ENCODE peak calls at places on chromosomes 2 and 18, in seven cellular contexts. K, L, U, O, I, C and M are unnamed samples. For H3K4me1, the result is how much of the 10 kb centered on the place peaks cover.

GRCh38 chr2:152890746-152891145 is 172.3 kb downstream of the ARL6IP6 start:
- DNase-seq in K (no peak), L (no peak), I (no peak), O (no peak), C (no peak), U (no peak), M (no peak)

GRCh38 chr2:133326651-133327397 is 241.4 kb downstream of the NCKAP5 start:
- DNase-seq in C (no peak), U (no peak), O (no peak), I (no peak), L (no peak), K (no peak), M (no peak)

GRCh38 chr2:97968228-97968627 is 27.5 kb downstream of the TMEM131 start:
- DNase-seq in K (no peak), L (no peak), I (no peak), C (no peak), O (no peak), U (no peak), M (no peak)

GRCh38 chr2:112257575-112257974 is 2.7 kb upstream of the ZC3H8 start:
- DNase-seq in C (no peak), K (no peak), L (no peak), U (no peak), I (peak), O (no peak), M (no peak)

GRCh38 chr18:9348766-9349165 is 14.2 kb downstream of the TWSG1 start:
- DNase-seq in K (no peak), L (no peak), U (no peak), O (no peak), I (peak), C (no peak), M (no peak)

GRCh38 chr18:42977982-42978595 is 137.4 kb downstream of the RIT2 start:
- DNase-seq in O (no peak), I (no peak), L (no peak), K (no peak), U (no peak), C (no peak), M (no peak)

GRCh38 chr18:61637319-61637718 is 255.5 kb downstream of the RNF152 start:
- DNase-seq in I (no peak), C (no peak), U (no peak), K (no peak), O (peak), L (no peak), M (no peak)

GRCh38 chr2:164388511-164388910 is 232.8 kb downstream of the GRB14 start:
- DNase-seq in K (no peak), L (no peak), O (peak), I (peak), U (no peak), C (no peak), M (no peak)

GRCh38 chr2:165198181-165198580 is 5.7 kb downstream of the SCN3A start:
- DNase-seq in K (no peak), I (no peak), O (no peak), C (no peak), L (no peak), U (no peak), M (no peak)

GRCh38 chr2:61889212-61889956 is 928 bp upstream of the CCT4 start:
- DNase-seq in O (no peak), U (no peak), C (no peak), I (no peak), L (peak), K (no peak), M (no peak)

GRCh38 chr2:116094196-116094595 is 1651.8 kb downstream of the DPP10 start:
- DNase-seq in I (no peak), K (no peak), C (no peak), U (no peak), O (peak), L (no peak), M (no peak)

GRCh38 chr2:176502619-176503018 is 233.4 kb downstream of the MTX2 start:
- DNase-seq in I (no peak), U (no peak), L (no peak), C (no peak), O (no peak), K (no peak), M (no peak)

GRCh38 chr2:31606511-31606910 is 25.8 kb upstream of the SRD5A2 start:
- DNase-seq in I (peak), U (no peak), C (no peak), L (no peak), K (no peak), O (no peak), M (no peak)

GRCh38 chr2:28193552-28194383 is 198.9 kb upstream of the FOSL2 start:
- DNase-seq in L (no peak), U (no peak), C (no peak), K (no peak), O (no peak), I (no peak), M (no peak)

GRCh38 chr2:197893403-197894177 is 89.2 kb downstream of the PLCL1 start:
- DNase-seq in U (no peak), K (no peak), L (no peak), C (peak), I (no peak), O (no peak), M (no peak)

GRCh38 chr18:31146809-31147208 is 15.8 kb downstream of the DSC1 start:
- DNase-seq in I (no peak), U (no peak), K (no peak), L (no peak), C (no peak), O (no peak), M (no peak)

GRCh38 chr2:46252891-46253659 is 44.1 kb upstream of the EPAS1 start:
- DNase-seq in O (peak), C (peak), K (no peak), L (no peak), I (peak), U (no peak), M (no peak)

GRCh38 chr2:138059487-138059886 is 95.2 kb downstream of the HNMT start:
- DNase-seq in I (peak), U (no peak), L (no peak), O (no peak), K (no peak), C (no peak), M (no peak)

GRCh38 chr2:96225016-96225533 is 16.4 kb upstream of the STARD7 start:
- DNase-seq in L (no peak), O (no peak), C (no peak), I (no peak), K (no peak), U (no peak), M (no peak)

GRCh38 chr18:31555971-31556747 is 35.5 kb upstream of the TTR start:
- DNase-seq in K (no peak), U (peak), L (no peak), O (peak), I (peak), C (no peak), M (no peak)

GRCh38 chr2:133531382-133531781 is 36.9 kb downstream of the NCKAP5 start:
- DNase-seq in I (no peak), L (no peak), U (no peak), K (no peak), C (no peak), O (no peak), M (no peak)

GRCh38 chr18:12369211-12369610 is 7.8 kb downstream of the AFG3L2 start:
- DNase-seq in I (no peak), U (no peak), C (no peak), K (no peak), L (no peak), O (no peak), M (no peak)

GRCh38 chr18:79954791-79955190 is 3.3 kb upstream of the SLC66A2 start:
- DNase-seq in K (no peak), L (no peak), U (no peak), I (no peak), O (peak), C (no peak), M (no peak)

GRCh38 chr2:12321886-12322285 is 394.9 kb upstream of the TRIB2 start:
- DNase-seq in U (no peak), K (no peak), C (no peak), I (peak), O (no peak), L (no peak), M (no peak)

GRCh38 chr2:71944183-71944550 is 203.5 kb downstream of the CYP26B1 start:
- DNase-seq in L (peak), K (peak), C (no peak), O (no peak), I (no peak), U (no peak), M (peak)

GRCh38 chr2:47658646-47659320 is 124.2 kb upstream of the MSH6 start:
- DNase-seq in I (no peak), K (no peak), U (no peak), O (no peak), C (no peak), L (no peak), M (no peak)

GRCh38 chr2:16952805-16953204 is 287.2 kb upstream of the CYRIA start:
- DNase-seq in C (no peak), L (no peak), K (no peak), I (no peak), O (no peak), U (no peak), M (no peak)

GRCh38 chr2:158753561-158754302 is 41.4 kb upstream of the DAPL1 start:
- DNase-seq in C (peak), K (peak), O (peak), L (no peak), U (peak), I (peak), M (no peak)

GRCh38 chr2:162254472-162254871 is 11.2 kb upstream of the FAP start:
- DNase-seq in U (no peak), O (no peak), C (no peak), L (no peak), I (no peak), K (no peak), M (no peak)

DNA sequence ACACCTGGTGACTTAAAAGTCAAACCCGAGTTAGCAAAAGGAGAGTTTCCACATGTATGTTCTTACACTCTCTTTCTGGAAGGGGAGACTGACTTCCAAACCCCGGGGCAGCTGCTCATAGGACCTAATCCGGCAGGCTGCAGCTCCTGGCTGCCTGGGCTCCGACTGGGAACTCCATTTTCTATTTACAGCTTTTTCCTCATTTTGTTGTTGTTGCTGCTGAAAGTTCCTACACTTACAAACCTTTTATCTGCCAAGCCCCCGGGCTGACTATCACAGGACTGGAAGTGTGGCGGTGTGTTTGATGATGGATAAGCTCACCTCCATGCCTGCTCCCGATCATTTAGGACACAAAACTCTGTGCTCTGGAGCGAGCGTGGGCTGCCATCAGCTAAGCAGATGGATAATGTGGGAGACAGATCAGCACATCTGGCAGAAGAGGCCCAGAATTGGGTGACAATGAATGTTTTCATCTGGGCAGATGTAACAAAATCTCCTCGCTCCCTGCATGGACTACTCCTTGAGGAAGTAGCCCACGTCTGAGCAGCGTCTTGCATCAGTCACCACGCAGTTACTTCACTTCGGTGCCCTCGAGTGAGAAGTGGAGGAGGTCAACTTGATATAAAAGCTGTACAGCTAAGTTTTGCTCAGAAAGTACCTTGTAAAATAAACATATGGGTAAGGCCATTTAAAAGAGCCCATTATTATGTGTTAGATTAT is 114.4 kb upstream of the COPS8 start:
- DNase-seq in O (no peak), C (no peak), L (no peak), K (peak), U (no peak), I (peak), M (no peak)
- H3K4me1 ChIP-seq in O (under half), C (under half), L (half or more), K (under half), U (under half), I (under half), M (under half)

DNA sequence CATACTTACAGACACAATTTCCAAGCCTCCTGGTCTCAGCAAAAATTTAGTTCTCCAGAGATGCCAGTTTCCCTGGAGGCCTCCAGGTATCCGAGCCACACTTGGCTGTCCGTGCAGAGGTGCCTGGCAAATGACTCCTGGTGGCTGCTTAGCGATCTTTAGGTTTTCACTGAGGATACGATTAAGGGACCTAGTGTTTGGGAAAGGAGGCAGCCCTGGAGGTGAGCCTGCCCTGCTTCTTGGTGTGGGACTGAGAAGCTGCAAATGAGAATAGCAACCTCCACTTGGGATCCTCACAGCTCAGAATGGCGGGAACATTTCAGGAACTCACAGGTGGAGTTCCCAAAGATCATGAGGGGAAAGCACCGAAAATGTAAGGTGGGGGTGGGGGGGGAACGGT is 217.6 kb downstream of the ALPK2 start:
- DNase-seq in I (no peak), O (no peak), L (no peak), U (no peak), C (no peak), K (no peak), M (no peak)
- H3K4me1 ChIP-seq in I (under half), O (under half), L (under half), U (under half), C (under half), K (under half), M (under half)

GRCh38 chr2:238597638-238598528 is 171.2 kb downstream of the ASB1 start:
- DNase-seq in I (peak), O (no peak), L (no peak), K (peak), C (no peak), U (no peak), M (peak)
- H3K4me1 ChIP-seq in I (under half), O (under half), L (under half), K (under half), C (under half), U (under half), M (under half)

DNA sequence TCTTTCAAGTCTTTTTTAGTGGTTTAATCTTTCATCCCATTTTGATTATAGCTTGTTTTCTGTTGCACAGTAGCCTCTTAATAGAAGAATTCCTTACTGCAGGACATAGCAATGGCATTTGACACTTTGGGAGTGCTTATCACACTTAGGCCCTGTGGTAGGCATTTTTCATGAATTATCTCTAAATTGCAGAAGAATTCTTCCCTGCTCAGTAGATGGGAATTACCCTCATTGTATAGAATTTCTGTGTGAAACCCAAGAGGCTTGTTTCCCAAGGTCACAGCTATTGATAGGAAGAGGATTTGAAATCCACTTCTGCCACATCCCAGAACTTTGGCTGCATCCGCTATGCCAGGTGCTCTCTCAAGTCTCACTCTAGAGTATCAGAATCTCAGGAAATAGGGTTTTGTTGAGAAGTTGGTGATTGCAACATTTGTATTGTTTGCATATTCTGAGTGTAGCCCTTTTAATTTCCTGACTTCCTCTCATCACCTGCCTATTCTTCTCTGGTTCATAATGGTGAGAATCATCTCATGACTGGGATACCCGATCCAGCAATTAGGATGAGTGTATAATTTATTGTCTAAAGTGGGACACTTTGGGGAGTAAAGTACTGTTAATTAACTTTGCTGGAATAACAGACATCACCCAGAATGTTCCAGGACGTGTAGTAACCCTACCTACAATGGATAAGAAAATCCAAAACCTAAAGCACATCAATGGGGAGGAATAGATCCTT is 255.2 kb upstream of the RASGRP3 start:
- DNase-seq in I (no peak), L (no peak), U (no peak), C (no peak), K (no peak), O (no peak), M (no peak)
- H3K4me1 ChIP-seq in I (under half), L (under half), U (under half), C (under half), K (under half), O (under half), M (under half)

DNA sequence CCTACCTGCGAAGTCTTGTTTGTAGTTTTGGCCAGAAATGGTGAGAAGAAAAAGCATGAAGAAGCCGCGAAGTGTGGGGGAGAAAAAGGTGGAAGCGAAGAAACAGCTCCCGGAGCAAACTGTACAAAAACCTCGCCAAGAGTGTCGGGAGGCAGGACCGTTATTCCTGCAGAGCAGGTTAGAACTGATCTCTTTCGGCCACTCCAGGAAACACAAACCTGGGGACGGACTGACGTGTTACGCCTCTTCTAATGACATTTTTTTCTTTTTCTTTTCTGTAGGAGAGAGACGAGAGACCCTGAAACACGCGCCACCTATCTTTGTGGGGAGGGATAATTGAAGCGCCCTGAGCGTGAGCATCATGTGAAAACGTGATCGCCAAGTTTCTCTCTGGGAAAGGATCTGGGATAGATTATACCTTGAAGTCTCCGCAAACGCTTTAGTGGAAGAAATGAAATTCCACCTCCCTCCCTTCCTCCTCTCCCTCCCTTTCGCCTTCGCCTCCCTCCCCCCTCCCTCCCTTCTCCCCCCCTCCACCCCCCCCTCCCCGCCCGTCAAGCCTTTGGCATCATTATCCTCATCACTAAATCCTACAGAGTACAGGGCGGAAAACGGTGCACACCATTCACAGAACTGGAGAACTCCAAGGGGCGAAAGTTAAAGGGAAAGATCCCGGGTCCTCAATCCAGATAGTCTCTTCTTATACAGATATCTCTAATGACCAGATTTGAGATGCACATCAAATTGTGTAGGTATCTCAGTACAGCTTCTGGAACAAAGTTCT is at the start of gene ZEB2:
- DNase-seq in I (peak), C (peak), O (peak), U (peak), K (no peak), L (peak), M (no peak)
- H3K4me1 ChIP-seq in I (under half), C (half or more), O (under half), U (under half), K (under half), L (under half), M (under half)

DNA sequence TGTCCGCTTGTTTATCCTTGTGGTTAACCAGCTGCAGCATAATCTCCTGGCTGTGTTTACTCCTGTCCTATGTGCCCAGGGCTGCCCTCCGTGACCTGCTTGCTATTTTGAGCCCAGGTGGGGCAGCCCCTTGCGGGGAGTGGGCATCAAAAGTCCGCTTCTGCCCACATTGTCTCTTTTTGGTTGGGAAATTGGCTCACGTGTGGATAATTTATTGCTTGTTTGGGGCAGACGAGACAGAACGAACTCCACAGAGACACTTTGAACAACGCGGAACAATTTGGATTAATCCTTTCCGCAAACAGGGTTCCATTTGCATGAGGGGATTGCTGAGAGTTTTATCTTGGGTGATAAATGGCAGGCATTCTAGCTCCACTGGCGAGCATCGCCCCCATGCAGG is 8.1 kb upstream of the CXCR4 start:
- DNase-seq in K (no peak), O (no peak), C (no peak), L (no peak), I (no peak), U (no peak), M (no peak)
- H3K4me1 ChIP-seq in K (under half), O (under half), C (under half), L (half or more), I (under half), U (half or more), M (under half)

GRCh38 chr2:99880148-99880983 is 262.0 kb downstream of the AFF3 start:
- DNase-seq in O (peak), L (no peak), K (no peak), C (no peak), I (peak), U (no peak), M (no peak)
- H3K4me1 ChIP-seq in O (under half), L (under half), K (under half), C (under half), I (under half), U (under half), M (under half)

GRCh38 chr2:42223822-42224268 is 54.7 kb downstream of the EML4 start:
- DNase-seq in I (peak), O (no peak), K (no peak), C (no peak), L (no peak), U (no peak), M (no peak)
- H3K4me1 ChIP-seq in I (under half), O (under half), K (under half), C (under half), L (half or more), U (under half), M (under half)